ENCODE peak calls at places on chromosomes 7 and 10, in seven cellular contexts. S, G, I, V, K, W and O are unnamed samples.

GRCh38 chr10:119358567-119358966 is 151.2 kb downstream of the GRK5 start:
- DNase-seq in G (no peak), V (no peak), W (no peak), S (no peak), I (no peak), K (no peak), O (no peak)

GRCh38 chr7:51295435-51296269 is 21.0 kb downstream of the COBL start:
- DNase-seq in I (no peak), S (no peak), V (no peak), G (no peak), K (no peak), W (no peak), O (no peak)

GRCh38 chr7:96084880-96085551 is 236.9 kb downstream of the SLC25A13 start:
- DNase-seq in G (peak; percentile 72), V (no peak), W (no peak), K (peak; percentile 7), S (no peak), I (no peak), O (no peak)

GRCh38 chr7:150947761-150948680 is 30.1 kb downstream of the KCNH2 start:
- DNase-seq in K (no peak), I (no peak), W (no peak), G (no peak), V (no peak), S (peak; percentile 51), O (no peak)

GRCh38 chr10:44756235-44756634 is 154.9 kb upstream of the TMEM72 start:
- DNase-seq in S (no peak), G (peak; percentile 55), W (no peak), K (peak; percentile 17), V (no peak), I (no peak), O (no peak)

GRCh38 chr7:74475243-74475986 is 21.7 kb downstream of the GTF2IRD1 start:
- DNase-seq in K (no peak), V (no peak), I (peak; percentile 81), G (no peak), S (no peak), W (no peak), O (no peak)

GRCh38 chr10:70164179-70164578 is 6.1 kb downstream of the SAR1A start:
- DNase-seq in S (no peak), G (no peak), I (no peak), V (no peak), K (no peak), W (no peak), O (no peak)

GRCh38 chr10:119479048-119479394 is 63.5 kb downstream of the RGS10 start:
- DNase-seq in K (peak; percentile 10), S (peak; percentile 29), I (no peak), G (no peak), W (no peak), V (no peak), O (no peak)

GRCh38 chr10:74502963-74503608 is 323.3 kb upstream of the KAT6B start:
- DNase-seq in I (no peak), S (no peak), G (peak; percentile 90), W (no peak), V (no peak), K (peak; percentile 68), O (no peak)

DNA sequence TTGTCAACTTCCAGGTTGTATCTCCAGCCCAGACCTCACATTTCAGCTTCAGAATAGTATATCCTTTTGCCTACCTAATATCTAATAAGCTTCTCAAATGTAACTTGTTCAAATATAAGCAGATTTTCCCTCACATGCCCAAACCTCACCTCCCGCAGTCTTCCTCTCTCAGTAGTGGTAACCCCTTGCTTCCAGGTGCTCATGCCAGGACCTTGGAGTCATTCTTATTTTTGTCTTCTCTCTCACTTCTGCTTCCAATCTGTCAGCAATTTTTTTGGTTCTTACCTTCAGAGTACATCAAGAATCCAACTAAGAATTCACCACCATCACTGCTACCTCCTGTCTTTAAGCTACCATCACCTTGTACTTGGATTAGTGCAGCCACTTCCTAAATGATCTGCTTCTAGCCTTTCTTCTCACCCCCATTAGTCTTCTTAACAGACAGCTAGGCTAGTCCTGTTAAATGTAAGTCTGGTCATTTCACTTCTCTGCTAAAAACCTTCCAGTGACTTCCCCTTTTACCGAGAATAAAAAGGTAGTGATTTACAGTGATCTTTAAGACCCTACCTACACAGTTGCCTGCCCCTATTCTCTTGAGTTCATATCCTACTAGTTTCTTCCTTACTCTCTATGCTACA is 14.0 kb downstream of the ANKIB1 start:
- DNase-seq in W (no peak), V (no peak), S (no peak), I (no peak), K (no peak), G (no peak), O (no peak)
- H3K27me3 ChIP-seq in W (no peaks in the 10 kb centered on the region), V (no peaks in the 10 kb centered on the region), S (no peaks in the 10 kb centered on the region), I (no peaks in the 10 kb centered on the region), K (no peaks in the 10 kb centered on the region), G (no peaks in the 10 kb centered on the region), O (no peaks in the 10 kb centered on the region)

GRCh38 chr10:52952391-52953079 is 180.0 kb upstream of the MBL2 start:
- DNase-seq in W (no peak), I (no peak), K (peak; percentile 39), S (no peak), V (no peak), G (no peak), O (no peak)
- H3K4me1 ChIP-seq in W (no peaks in the 10 kb centered on the region), I (no peaks in the 10 kb centered on the region), K (no peaks in the 10 kb centered on the region), S (no peaks in the 10 kb centered on the region), V (no peaks in the 10 kb centered on the region), G (no peaks in the 10 kb centered on the region), O (no peaks in the 10 kb centered on the region)

GRCh38 chr7:1707756-1708611 is 37.9 kb downstream of the ELFN1 start:
- DNase-seq in V (no peak), G (no peak), S (peak; percentile 56), I (no peak), W (no peak), K (no peak), O (no peak)

GRCh38 chr7:1706721-1707613 is 36.9 kb downstream of the ELFN1 start:
- DNase-seq in W (no peak), S (peak; percentile 68), G (no peak), K (no peak), V (no peak), I (no peak), O (no peak)

GRCh38 chr7:1705856-1706255 is 35.8 kb downstream of the ELFN1 start:
- DNase-seq in K (no peak), I (peak; percentile 11), W (no peak), G (no peak), S (peak; percentile 29), V (no peak), O (no peak)

GRCh38 chr7:1705339-1705738 is 35.3 kb downstream of the ELFN1 start:
- DNase-seq in S (peak; percentile 27), V (no peak), W (no peak), K (no peak), I (peak; percentile 9), G (no peak), O (no peak)

DNA sequence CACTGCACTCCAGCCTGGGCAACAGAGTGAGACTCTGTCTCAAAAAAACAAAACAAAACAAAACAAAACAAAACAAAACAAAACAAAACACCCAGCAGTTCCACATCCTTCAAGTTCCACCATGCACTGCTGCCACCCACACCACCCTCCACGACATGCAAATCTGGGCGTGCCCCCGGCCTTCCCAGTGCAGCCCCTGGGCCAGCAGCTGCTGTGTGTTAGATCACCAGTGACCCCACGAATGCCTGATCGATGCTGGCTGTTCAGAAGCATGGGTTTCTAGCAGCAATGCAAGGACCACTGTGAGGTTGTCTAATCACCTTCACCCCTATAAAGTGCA is 36.3 kb downstream of the ELFN1 start:
- DNase-seq in S (peak; percentile 52), I (no peak), K (no peak), V (no peak), W (no peak), G (no peak), O (no peak)
- H3K27me3 ChIP-seq in S (peaks cover 19% of the 10 kb centered on the region), I (no peaks in the 10 kb centered on the region), K (no peaks in the 10 kb centered on the region), V (no peaks in the 10 kb centered on the region), W (no peaks in the 10 kb centered on the region), G (no peaks in the 10 kb centered on the region), O (no peaks in the 10 kb centered on the region)

GRCh38 chr10:80486785-80487421 is 32.8 kb downstream of the TSPAN14 start:
- DNase-seq in S (no peak), I (no peak), V (no peak), G (no peak), K (no peak), W (no peak), O (no peak)

GRCh38 chr10:80484677-80485409 is 30.7 kb downstream of the TSPAN14 start:
- DNase-seq in V (peak; percentile 46), K (no peak), W (no peak), S (no peak), G (no peak), I (no peak), O (no peak)

GRCh38 chr10:80487422-80487785 is 33.3 kb downstream of the TSPAN14 start:
- DNase-seq in I (no peak), W (no peak), G (no peak), K (no peak), S (no peak), V (no peak), O (no peak)

GRCh38 chr10:80485410-80486135 is 31.5 kb downstream of the TSPAN14 start:
- DNase-seq in W (no peak), V (no peak), K (no peak), I (no peak), S (no peak), G (no peak), O (no peak)

DNA sequence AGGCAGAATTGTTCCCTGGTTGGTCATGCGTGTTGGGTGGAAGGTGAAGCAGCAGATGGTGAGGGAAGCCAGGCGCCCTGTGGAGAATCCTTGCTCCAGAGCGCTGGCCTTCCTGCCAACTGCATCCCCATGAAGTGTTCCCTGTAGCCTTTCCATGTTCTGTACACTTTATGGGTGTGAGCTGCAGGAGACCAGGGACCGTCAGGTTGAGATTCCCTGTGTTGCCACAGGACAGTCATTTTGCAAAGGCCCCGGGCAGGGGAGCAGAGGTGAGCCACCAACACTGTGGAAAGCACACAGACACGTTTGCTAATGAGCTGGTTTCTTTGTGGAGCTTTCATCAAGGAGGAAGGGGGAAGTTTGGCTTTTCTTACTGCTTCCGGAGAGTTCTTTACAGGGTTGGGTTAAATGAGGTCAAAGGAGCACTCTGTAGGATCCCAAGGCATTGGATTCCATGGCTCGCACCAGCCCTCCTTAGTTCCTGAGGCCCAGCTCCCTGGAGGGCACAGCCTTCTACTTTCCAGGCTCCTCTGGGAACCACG is 32.1 kb downstream of the TSPAN14 start:
- DNase-seq in V (peak; percentile 43), K (no peak), I (no peak), S (no peak), W (no peak), G (no peak), O (no peak)
- H3K4me1 ChIP-seq in V (peaks cover 100% of the 10 kb centered on the region), K (no peaks in the 10 kb centered on the region), I (peaks cover 98% of the 10 kb centered on the region), S (peaks cover 81% of the 10 kb centered on the region), W (peaks cover 17% of the 10 kb centered on the region), G (peaks cover 37% of the 10 kb centered on the region), O (peaks cover 88% of the 10 kb centered on the region)

DNA sequence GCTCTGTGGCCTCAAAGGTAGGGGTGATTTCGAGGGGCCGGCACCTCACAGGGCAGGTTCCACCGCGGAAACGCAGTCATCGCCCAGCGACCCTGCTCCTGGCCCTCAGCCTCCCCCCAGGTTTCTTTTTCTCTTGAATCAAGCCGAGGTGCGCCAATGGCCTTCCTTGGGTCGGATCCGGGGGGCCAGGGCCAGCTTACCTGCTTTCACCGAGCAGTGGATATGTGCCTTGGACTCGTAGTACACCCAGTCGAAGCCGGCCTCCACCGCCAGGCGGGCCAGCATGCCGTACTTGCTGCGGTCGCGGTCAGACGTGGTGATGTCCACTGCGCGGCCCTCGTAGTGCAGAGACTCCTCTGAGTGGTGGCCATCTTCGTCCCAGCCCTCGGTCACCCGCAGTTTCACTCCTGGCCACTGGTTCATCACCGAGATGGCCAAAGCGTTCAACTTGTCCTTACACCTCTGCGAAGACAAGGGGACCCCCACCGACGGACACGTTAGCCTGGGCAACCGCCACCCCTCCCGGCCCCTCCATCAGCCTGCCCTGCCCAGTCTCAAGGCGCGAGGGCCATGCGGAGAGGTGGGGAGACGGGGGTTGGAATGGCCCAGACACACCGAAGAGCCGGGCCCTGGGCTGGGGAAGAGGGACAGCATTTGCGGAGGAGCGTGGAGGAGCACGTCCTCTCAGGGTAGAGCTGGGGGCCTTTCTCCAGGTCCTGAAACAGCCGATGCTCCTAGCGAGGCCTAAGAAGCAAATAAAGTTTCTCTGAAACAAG is 6.0 kb downstream of the SHH start:
- DNase-seq in G (no peak), I (no peak), V (no peak), W (no peak), S (peak; percentile 54), K (peak; percentile 35), O (no peak)
- H3K27me3 ChIP-seq in G (peaks cover 23% of the 10 kb centered on the region), I (peaks cover 10% of the 10 kb centered on the region), V (peaks cover 20% of the 10 kb centered on the region), W (peaks cover 61% of the 10 kb centered on the region), S (peaks cover 100% of the 10 kb centered on the region), K (peaks cover 100% of the 10 kb centered on the region), O (peaks cover 8% of the 10 kb centered on the region)